ENCODE peak calls at places on chromosomes 7 and 10, in four cellular contexts. U, C, Q and I are unnamed samples.

GRCh38 chr10:92490387-92490786 is 83.5 kb downstream of the IDE start:
- DNase-seq in U (no peak), C (no peak), Q (no peak), I (no peak)

GRCh38 chr7:142941541-142941940 is 2.3 kb downstream of the LLCFC1 start:
- DNase-seq in U (no peak), C (no peak), Q (no peak), I (no peak)

GRCh38 chr10:127151541-127151940 is 44.9 kb downstream of the INSYN2A start:
- DNase-seq in U (no peak), C (no peak), Q (no peak), I (no peak)

GRCh38 chr10:121616291-121616690 is 18.0 kb upstream of the FGFR2 start:
- DNase-seq in U (no peak), C (no peak), Q (no peak), I (no peak)

GRCh38 chr7:54831046-54831643 is 72.1 kb upstream of the SEC61G start:
- DNase-seq in U (no peak), C (no peak), Q (no peak), I (no peak)

GRCh38 chr7:85716353-85716752 is 529.5 kb upstream of the SEMA3D start:
- DNase-seq in U (no peak), C (no peak), Q (no peak), I (no peak)

GRCh38 chr10:59692113-59692512 is 17.5 kb downstream of the SLC16A9 start:
- DNase-seq in U (no peak), C (no peak), Q (no peak), I (no peak)

GRCh38 chr10:122499491-122499941 is 38.2 kb downstream of the HTRA1 start:
- DNase-seq in U (no peak), C (no peak), Q (no peak), I (no peak)

GRCh38 chr10:63430999-63431356 is 34.8 kb downstream of the JMJD1C start:
- DNase-seq in U (no peak), C (no peak), Q (no peak), I (no peak)

GRCh38 chr7:99374121-99375064 is at the start of gene ARPC1B:
- DNase-seq in U (peak), C (peak), Q (no peak), I (peak)

GRCh38 chr7:130290745-130291144 is 2.2 kb upstream of the CPA4 start:
- DNase-seq in U (peak), C (no peak), Q (no peak), I (no peak)

GRCh38 chr7:32958046-32959025 is 1.1 kb downstream of the FKBP9 start:
- DNase-seq in U (peak), C (peak), Q (no peak), I (no peak)

GRCh38 chr10:86355571-86356038 is 11.0 kb downstream of the GRID1 start:
- DNase-seq in U (no peak), C (no peak), Q (no peak), I (no peak)

GRCh38 chr7:116738378-116738777 is 66.4 kb downstream of the MET start:
- DNase-seq in U (no peak), C (peak), Q (no peak), I (no peak)

GRCh38 chr7:121032645-121033460 is 44.3 kb downstream of the CPED1 start:
- DNase-seq in U (peak), C (no peak), Q (no peak), I (no peak)

GRCh38 chr10:71729023-71729649 is 9.6 kb upstream of the C10orf105 start:
- DNase-seq in U (peak), C (peak), Q (no peak), I (no peak)

GRCh38 chr7:100166317-100166940 is 2.0 kb downstream of the GAL3ST4 start:
- DNase-seq in U (no peak), C (no peak), Q (no peak), I (no peak)

GRCh38 chr7:30996261-30996660 is 32.5 kb downstream of the GHRHR start:
- DNase-seq in U (no peak), C (no peak), Q (no peak), I (no peak)

GRCh38 chr7:81327468-81327867 is 408.6 kb upstream of the SEMA3C start:
- DNase-seq in U (peak), C (no peak), Q (no peak), I (no peak)

GRCh38 chr10:124641282-124642075 is 102.7 kb downstream of the FAM53B start:
- DNase-seq in U (peak), C (no peak), Q (peak), I (no peak)

GRCh38 chr10:19302117-19302516 is 253.5 kb downstream of the MALRD1 start:
- DNase-seq in U (no peak), C (no peak), Q (no peak), I (no peak)

GRCh38 chr10:103915794-103916193 is 2.2 kb downstream of the STN1 start:
- DNase-seq in U (no peak), C (no peak), Q (no peak), I (no peak)

GRCh38 chr7:100400656-100401055 is 27.4 kb downstream of the PILRA start:
- DNase-seq in U (peak), C (peak), Q (no peak), I (peak)

GRCh38 chr10:8070440-8070839 is 16.0 kb downstream of the GATA3 start:
- DNase-seq in U (no peak), C (no peak), Q (no peak), I (no peak)

GRCh38 chr7:103594186-103594585 is 148.2 kb upstream of the SLC26A5 start:
- DNase-seq in U (no peak), C (no peak), Q (no peak), I (no peak)

GRCh38 chr10:119268871-119269506 is 61.6 kb downstream of the GRK5 start:
- DNase-seq in U (no peak), C (no peak), Q (peak), I (no peak)

GRCh38 chr10:30433286-30433778 is 652 bp upstream of the MAP3K8 start:
- DNase-seq in U (peak), C (peak), Q (no peak), I (peak)

GRCh38 chr7:42253316-42253715 is 16.3 kb upstream of the GLI3 start:
- DNase-seq in U (no peak), C (no peak), Q (no peak), I (no peak)

GRCh38 chr7:94044806-94045205 is 40.7 kb upstream of the BET1 start:
- DNase-seq in U (no peak), C (no peak), Q (no peak), I (no peak)

GRCh38 chr7:20952891-20953290 is 166.2 kb upstream of the SP8 start:
- DNase-seq in U (no peak), C (no peak), Q (no peak), I (no peak)

DNA sequence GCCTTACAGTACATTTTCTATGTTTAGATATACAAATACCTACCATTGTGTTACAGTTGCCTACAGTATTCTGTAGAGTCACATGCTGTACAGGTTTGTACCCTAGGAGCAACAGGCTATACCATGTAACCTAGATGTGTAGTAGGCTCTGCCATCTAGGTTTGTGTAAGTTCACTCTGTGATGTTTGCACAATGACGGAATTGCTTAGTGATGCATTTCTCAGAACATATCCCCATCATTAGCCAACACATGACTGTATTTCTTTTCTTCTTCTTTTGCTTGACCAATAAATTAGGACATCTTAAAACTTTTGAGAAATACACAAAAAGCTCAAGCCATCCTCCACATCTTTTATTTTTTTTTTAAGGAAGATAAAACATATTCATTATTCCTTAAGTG is 5.5 kb upstream of the PFKFB3 start:
- DNase-seq in U (no peak), C (no peak), Q (no peak), I (no peak)
- TF ChIP-seq BHLHE40 in U (no peak), C (no peak), Q (no peak), I (no peak)

DNA sequence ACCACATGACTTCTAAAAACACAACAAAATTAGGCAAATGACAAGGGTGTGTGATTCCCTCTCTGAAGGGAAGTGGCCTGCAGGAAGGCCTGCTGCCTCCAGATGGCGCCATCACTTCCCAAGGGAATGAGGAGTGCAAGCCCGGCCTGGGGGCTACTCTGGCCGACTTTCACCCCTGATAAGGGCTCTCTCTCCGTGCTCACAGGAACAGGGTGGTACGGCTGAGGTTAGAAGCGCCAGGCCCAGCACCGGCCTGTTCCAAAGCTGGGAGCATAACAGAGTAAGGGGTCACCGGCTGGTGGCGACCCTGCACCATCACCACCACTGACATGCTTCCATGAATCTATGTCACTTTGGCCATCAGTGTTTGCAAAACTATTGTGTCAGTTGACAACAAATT is 13.1 kb downstream of the RBP3 start:
- DNase-seq in U (peak), C (peak), Q (no peak), I (peak)
- TF ChIP-seq FOXM1 in U (no peak), C (no peak), Q (no peak), I (no peak)

DNA sequence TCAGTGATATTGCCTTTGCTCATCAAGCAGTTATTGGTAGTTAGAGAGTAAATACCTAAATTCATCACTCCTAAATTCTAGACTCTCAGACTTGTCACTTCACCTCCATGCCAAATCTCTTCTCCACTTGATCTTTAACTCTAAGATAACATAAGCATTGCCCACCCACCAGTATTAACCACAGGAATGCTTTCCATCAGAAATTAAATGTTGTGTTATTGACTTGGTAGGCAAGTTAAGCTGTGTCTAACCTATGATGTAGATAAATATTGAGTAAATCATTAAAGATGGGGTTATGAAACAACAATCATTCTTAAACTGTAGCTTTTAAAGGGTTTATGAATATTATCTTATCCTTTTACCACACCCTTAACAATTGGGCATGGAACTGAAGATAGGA is 141.7 kb downstream of the LCOR start:
- DNase-seq in U (no peak), C (peak), Q (no peak), I (no peak)
- TF ChIP-seq BHLHE40 in U (no peak), C (no peak), Q (no peak), I (no peak)

DNA sequence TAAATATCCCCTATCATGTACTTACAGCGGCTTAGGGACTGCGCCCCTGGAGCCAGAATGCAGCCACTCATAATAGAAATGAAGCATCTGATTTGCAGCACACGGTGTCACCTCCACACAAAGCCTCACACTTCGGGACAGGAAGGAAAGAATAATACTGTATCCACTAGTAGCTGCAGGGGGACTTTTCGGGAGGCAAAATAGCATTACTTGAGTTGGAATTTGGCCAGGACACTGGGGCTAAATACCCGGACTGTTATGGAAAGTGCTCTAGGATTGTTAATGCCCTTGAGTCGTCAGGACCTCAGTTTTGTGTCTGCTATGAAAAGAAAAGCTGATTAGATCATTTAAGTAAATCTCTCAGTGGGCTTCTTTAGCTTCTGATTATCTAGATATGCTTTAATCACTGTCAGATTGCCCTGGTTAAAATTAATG is 172.8 kb upstream of the NEBL start:
- DNase-seq in U (no peak), C (no peak), Q (no peak), I (peak)
- TF ChIP-seq FOXM1 in U (no peak), C (no peak), Q (no peak), I (no peak)

GRCh38 chr7:148623586-148624282 is 33.2 kb downstream of the C7orf33 start:
- DNase-seq in U (no peak), C (no peak), Q (no peak), I (no peak)
- TF ChIP-seq BHLHE40 in U (no peak), C (no peak), Q (no peak), I (no peak)

DNA sequence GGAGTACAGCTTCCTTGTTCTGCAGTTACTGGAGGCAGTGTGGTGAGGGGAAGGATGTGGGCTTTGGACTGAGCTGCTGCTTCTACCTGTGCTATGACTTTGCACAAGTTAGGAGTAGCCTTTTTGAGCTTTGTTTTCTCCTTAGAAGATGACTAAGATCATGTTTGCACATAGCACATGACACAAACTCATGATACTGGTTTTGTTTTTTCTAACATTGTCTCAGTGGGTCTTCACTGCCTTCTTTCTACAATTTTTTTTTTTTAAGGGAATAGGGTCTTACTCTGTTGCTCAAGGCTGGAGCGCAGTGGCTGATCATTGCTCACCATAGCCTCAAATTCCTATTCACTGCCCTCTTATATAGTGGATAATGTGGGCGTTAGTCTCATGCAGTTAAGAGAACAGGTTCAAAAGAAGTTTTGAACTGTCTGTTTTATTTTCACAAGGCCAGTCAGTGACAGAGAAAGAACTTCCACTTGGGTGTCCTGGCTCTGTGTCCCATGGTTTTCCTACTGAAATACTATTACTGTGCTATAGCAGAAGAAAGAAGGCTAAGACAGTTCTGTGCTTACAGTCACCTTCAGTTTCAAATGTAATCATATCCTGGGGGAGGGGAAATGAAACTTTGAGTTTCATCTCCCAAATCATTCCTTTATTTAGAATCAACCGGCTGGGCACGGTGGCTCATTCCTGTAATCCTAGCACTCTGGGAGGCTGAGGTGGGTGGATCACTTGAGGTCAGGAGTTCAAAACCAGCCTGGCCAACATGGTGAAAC is 72.0 kb downstream of the KAT6B start:
- DNase-seq in U (no peak), C (peak), Q (peak), I (no peak)
- TF ChIP-seq FOXM1 in U (no peak), C (no peak), Q (no peak), I (no peak)

GRCh38 chr7:149720372-149721083 is 52.9 kb downstream of the ZNF467 start:
- DNase-seq in U (no peak), C (peak), Q (no peak), I (no peak)
- TF ChIP-seq BHLHE40 in U (no peak), C (no peak), Q (peak), I (no peak)

DNA sequence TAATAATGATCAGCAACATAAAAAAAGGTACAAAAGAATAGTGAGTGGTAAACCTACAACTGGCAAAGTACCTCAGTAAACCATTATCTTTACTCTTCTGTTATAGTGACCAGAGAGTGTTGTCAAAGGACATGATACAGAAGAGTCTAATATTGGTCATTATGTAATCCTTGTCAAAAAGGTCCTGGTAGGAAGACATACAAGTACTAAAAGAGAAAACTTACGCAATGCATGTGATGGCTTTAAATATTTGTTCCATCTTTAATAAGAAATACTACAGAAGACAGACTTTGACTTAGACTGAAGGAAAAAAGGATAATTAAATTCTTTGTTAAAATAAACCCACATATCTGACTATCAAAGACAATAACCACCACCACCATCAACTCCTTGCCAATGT is 6.5 kb downstream of the DOCK4 start:
- DNase-seq in U (no peak), C (no peak), Q (no peak), I (no peak)
- TF ChIP-seq FOXM1 in U (no peak), C (no peak), Q (no peak), I (no peak)

GRCh38 chr7:35725280-35725680 is 30.3 kb upstream of the HERPUD2 start:
- DNase-seq in U (peak), C (peak), Q (peak), I (no peak)
- TF ChIP-seq BHLHE40 in U (no peak), C (no peak), Q (peak), I (no peak)

GRCh38 chr7:157851501-157852067 is 514.8 kb downstream of the DNAJB6 start:
- DNase-seq in U (peak), C (peak), Q (no peak), I (peak)
- TF ChIP-seq FOXM1 in U (no peak), C (no peak), Q (no peak), I (no peak)